ENCODE peak calls at places on chromosome 6, in five cellular contexts. C, Y, H, T and X are unnamed samples.

GRCh38 chr6:8743146-8743745 is 307.9 kb upstream of the SLC35B3 start:
- DNase-seq in H (no peak), T (peak), Y (no peak), C (no peak), X (no peak)

GRCh38 chr6:169455470-169455869 is 201.8 kb upstream of the THBS2 start:
- DNase-seq in C (no peak), T (no peak), H (no peak), Y (no peak), X (no peak)

GRCh38 chr6:73585566-73586415 is 65.0 kb upstream of the EEF1A1 start:
- DNase-seq in C (peak), T (peak), H (peak), Y (peak), X (no peak)

GRCh38 chr6:154127638-154128037 is 88.6 kb downstream of the OPRM1 start:
- DNase-seq in T (no peak), H (peak), Y (no peak), C (no peak), X (no peak)

GRCh38 chr6:1572892-1573291 is 36.8 kb upstream of the FOXC1 start:
- DNase-seq in C (no peak), H (no peak), Y (no peak), T (no peak), X (peak)

GRCh38 chr6:94862116-94862515 is 715.2 kb upstream of the MANEA start:
- DNase-seq in Y (no peak), H (peak), T (no peak), C (peak), X (no peak)

GRCh38 chr6:34489229-34489805 is 23.4 kb downstream of the PACSIN1 start:
- DNase-seq in Y (no peak), T (no peak), C (no peak), H (no peak), X (no peak)

GRCh38 chr6:169805242-169805838 is 53.9 kb downstream of the ERMARD start:
- DNase-seq in T (no peak), H (no peak), C (no peak), Y (no peak), X (no peak)

GRCh38 chr6:37802810-37803209 is 16.7 kb upstream of the ZFAND3 start:
- DNase-seq in C (no peak), T (no peak), H (no peak), Y (no peak), X (no peak)

GRCh38 chr6:8065519-8065911 is 1.3 kb upstream of the BLOC1S5 start:
- DNase-seq in T (peak), C (no peak), H (no peak), Y (no peak), X (no peak)

GRCh38 chr6:21740719-21741118 is 147.2 kb downstream of the SOX4 start:
- DNase-seq in H (peak), T (no peak), Y (no peak), C (peak), X (no peak)

GRCh38 chr6:32108727-32109113 is 418 bp downstream of the TNXB start:
- DNase-seq in H (no peak), Y (no peak), C (no peak), T (no peak), X (no peak)

GRCh38 chr6:30111266-30111856 is 1.5 kb downstream of the TRIM31 start:
- DNase-seq in H (no peak), Y (no peak), C (no peak), T (no peak), X (no peak)

GRCh38 chr6:56096454-56096853 is 150.9 kb downstream of the COL21A1 start:
- DNase-seq in H (no peak), Y (no peak), T (no peak), C (no peak), X (no peak)

GRCh38 chr6:157240059-157240959 is 83.0 kb downstream of the TMEM242 start:
- DNase-seq in Y (no peak), C (peak), T (no peak), H (no peak), X (no peak)

GRCh38 chr6:4340544-4340943 is 205.2 kb upstream of the ECI2 start:
- DNase-seq in C (no peak), T (no peak), Y (no peak), H (no peak), X (no peak)

GRCh38 chr6:64680446-64680845 is 1026.6 kb downstream of the EYS start:
- DNase-seq in C (peak), T (no peak), Y (no peak), H (peak), X (no peak)

GRCh38 chr6:106181664-106182418 is 95.7 kb downstream of the PRDM1 start:
- DNase-seq in C (peak), H (peak), T (no peak), Y (no peak), X (no peak)

GRCh38 chr6:22891930-22892329 is 322.6 kb downstream of the HDGFL1 start:
- DNase-seq in H (no peak), C (no peak), T (no peak), Y (no peak), X (no peak)
- TF ChIP-seq CTCF in H (no peak), C (no peak), T (no peak), Y (no peak), X (no peak)

GRCh38 chr6:130150906-130151305 is 71.8 kb downstream of the SAMD3 start:
- DNase-seq in T (no peak), Y (no peak), C (no peak), H (no peak), X (no peak)

GRCh38 chr6:130147151-130147550 is 75.6 kb downstream of the SAMD3 start:
- DNase-seq in Y (no peak), T (no peak), C (no peak), H (no peak), X (no peak)

GRCh38 chr6:130152908-130153510 is 69.7 kb downstream of the SAMD3 start:
- DNase-seq in Y (no peak), H (no peak), T (no peak), C (no peak), X (no peak)

GRCh38 chr6:130143709-130144108 is 79.0 kb downstream of the SAMD3 start:
- DNase-seq in Y (no peak), C (peak), T (no peak), H (peak), X (no peak)

DNA sequence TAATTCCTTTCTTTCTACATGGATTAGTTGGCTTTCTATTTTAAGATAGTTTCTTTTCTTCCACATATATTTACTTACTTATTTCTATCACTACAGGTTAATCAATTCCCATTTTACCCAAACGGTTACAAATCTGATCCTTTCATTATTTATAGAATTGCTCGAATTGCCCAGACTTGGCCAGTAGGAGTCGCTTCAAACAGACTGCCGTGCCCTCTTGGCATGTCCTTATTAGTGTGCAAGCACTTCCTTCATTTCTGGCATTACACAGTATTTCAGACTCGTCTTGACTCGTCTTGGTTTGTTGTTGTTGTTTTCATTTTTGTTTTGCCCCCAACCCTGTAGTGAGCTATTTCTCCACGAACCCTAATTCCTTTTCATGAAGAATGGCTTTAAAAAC is 74.6 kb downstream of the SAMD3 start:
- DNase-seq in C (no peak), T (no peak), Y (no peak), H (no peak), X (no peak)
- TF ChIP-seq CTCF in C (peak), T (peak), Y (peak), H (peak), X (no peak)

GRCh38 chr6:46655803-46656202 is 3.0 kb downstream of the SLC25A27 start:
- DNase-seq in T (no peak), Y (peak), C (no peak), H (peak), X (no peak)
- TF ChIP-seq CTCF in T (no peak), Y (peak), C (peak), H (peak), X (peak)

DNA sequence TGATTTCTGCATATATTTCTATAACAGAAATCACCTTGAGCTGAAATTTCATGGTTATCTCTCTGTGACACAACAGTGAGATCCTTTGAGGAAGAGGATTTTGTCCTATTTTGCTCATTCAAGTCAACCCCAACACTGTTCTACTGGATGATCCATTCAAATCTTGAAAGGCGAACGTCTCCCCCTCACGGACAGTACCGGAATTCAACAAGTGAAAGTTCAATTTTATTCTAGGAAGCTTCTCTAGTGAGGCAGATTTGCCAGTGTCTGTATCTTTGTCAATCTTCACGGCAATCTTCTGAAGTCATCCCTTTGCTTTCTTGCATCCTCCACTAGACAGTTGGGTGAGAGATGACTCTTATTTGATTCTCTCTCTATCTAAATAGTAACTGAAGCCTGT is 91.7 kb upstream of the PDE7B start:
- DNase-seq in Y (no peak), H (peak), C (peak), T (no peak), X (no peak)
- TF ChIP-seq CTCF in Y (peak), H (peak), C (peak), T (no peak), X (peak)

DNA sequence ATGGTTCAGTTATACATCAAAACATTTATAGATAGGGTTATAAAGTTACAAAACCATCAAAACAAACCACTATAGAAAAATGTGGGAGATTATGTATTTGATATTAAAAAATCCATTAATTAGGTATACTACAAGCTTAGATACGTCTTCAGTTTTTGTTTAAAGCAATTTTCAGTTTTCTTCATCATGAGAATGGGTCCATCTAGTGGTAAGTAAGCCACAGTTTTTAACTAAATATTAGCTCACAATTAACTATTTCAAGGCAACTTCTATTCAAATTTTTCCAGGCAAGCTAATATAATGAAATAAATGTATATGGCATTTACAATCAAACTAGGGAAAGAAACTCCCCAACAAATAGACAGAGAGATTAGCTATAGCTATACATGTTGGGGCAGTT is 44.4 kb downstream of the RNGTT start:
- DNase-seq in C (no peak), Y (no peak), T (no peak), H (peak), X (no peak)
- TF ChIP-seq CTCF in C (peak), Y (peak), T (peak), H (peak), X (peak)

DNA sequence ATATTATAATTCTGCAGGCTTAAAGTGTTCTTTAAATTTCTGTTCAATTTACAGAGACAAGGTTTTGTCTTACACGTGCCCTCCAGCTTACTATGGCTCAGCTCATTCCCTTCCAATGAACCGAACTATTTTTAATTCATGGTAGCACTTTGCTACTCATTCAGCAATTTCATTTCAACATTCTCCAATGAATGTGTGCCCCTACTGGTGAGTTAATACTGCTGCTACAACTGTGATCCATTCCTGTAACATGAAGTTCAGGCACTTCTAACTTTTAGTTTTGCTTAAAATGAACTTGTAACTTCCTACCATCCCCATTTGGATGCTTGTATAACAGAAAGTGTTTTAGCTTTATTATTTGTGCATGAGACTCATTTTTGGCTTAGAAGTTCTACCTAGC is 99.7 kb downstream of the F13A1 start:
- DNase-seq in Y (peak), T (no peak), H (peak), C (no peak), X (no peak)
- TF ChIP-seq CTCF in Y (no peak), T (peak), H (no peak), C (peak), X (peak)

GRCh38 chr6:16540804-16541752 is 220.2 kb downstream of the ATXN1 start:
- DNase-seq in T (peak), C (no peak), Y (peak), H (peak), X (no peak)
- TF ChIP-seq CTCF in T (no peak), C (peak), Y (peak), H (peak), X (no peak)

GRCh38 chr6:83518946-83519489 is 6.7 kb downstream of the PRSS35 start:
- DNase-seq in Y (no peak), T (peak), C (peak), H (peak), X (no peak)
- TF ChIP-seq CTCF in Y (peak), T (peak), C (peak), H (peak), X (peak)